ENCODE peak calls at places on chromosome 13, in seven cellular contexts. M is tibial nerve, L is HCT116, T is PC-3, Z is psoas muscle, J is cardiac muscle cell, P is fibroblast of lung. V is an unnamed sample.

GRCh38 chr13:27621366-27622101 is at the start of gene POLR1D:
- DNase-seq in P (peak; percentile 68), M (peak; percentile 59), T (peak; percentile 91), L (peak; percentile 77), J (peak; percentile 89), Z (peak; percentile 77), V (peak; percentile 67)

GRCh38 chr13:104648291-104648690 is 1582.1 kb upstream of the SLC10A2 start:
- DNase-seq in Z (no peak), T (no peak), J (no peak), M (no peak), L (no peak), P (no peak), V (no peak)

GRCh38 chr13:85816413-85816812 is 17.2 kb upstream of the SLITRK6 start:
- DNase-seq in M (no peak), T (peak; percentile 56), L (no peak), P (peak; percentile 35), Z (no peak), J (no peak), V (no peak)

GRCh38 chr13:73403362-73404150 is 344.8 kb downstream of the KLF5 start:
- DNase-seq in T (peak; percentile 29), P (no peak), M (no peak), L (no peak), Z (no peak), J (no peak), V (no peak)

GRCh38 chr13:34750078-34750703 is 191.9 kb upstream of the NBEA start:
- DNase-seq in P (no peak), T (no peak), L (no peak), J (peak; percentile 7), M (no peak), Z (no peak), V (peak; percentile 71)

GRCh38 chr13:66994097-66994496 is 236.0 kb downstream of the PCDH9 start:
- DNase-seq in L (no peak), P (peak; percentile 80), M (peak; percentile 45), Z (peak; percentile 51), T (no peak), J (peak; percentile 82), V (peak; percentile 76)

GRCh38 chr13:100789968-100790367 is 115.4 kb upstream of the TMTC4 start:
- DNase-seq in P (no peak), T (no peak), J (no peak), L (no peak), M (no peak), Z (no peak), V (no peak)

GRCh38 chr13:46612258-46612657 is 59.3 kb downstream of the LRCH1 start:
- DNase-seq in T (no peak), Z (no peak), P (no peak), L (no peak), J (no peak), M (no peak), V (no peak)

GRCh38 chr13:51585696-51586095 is 1.4 kb downstream of the WDFY2 start:
- DNase-seq in M (no peak), Z (no peak), T (peak; percentile 65), P (no peak), L (no peak), J (no peak), V (no peak)
- H3K4me3 ChIP-seq in M (peak overlapping the region; percentile 89), Z (peak overlapping the region; percentile 83), T (peak overlapping the region; percentile 90), P (peak overlapping the region; percentile 92), L (peak overlapping the region; percentile 75), J (peak overlapping the region; percentile 79), V (peak overlapping the region; percentile 63)

GRCh38 chr13:20588529-20589110 is 21.7 kb downstream of the IFT88 start:
- DNase-seq in P (no peak), Z (no peak), M (no peak), L (no peak), J (no peak), T (no peak), V (no peak)
- H3K27ac ChIP-seq in P (no peak overlapping the region), Z (no peak overlapping the region), M (no peak overlapping the region), L (no peak overlapping the region), J (no peak overlapping the region), T (no peak overlapping the region), V (no peak overlapping the region)

GRCh38 chr13:57030671-57031070 is 110.0 kb upstream of the PRR20A start:
- DNase-seq in M (no peak), P (no peak), L (no peak), T (no peak), Z (no peak), J (no peak), V (no peak)

DNA sequence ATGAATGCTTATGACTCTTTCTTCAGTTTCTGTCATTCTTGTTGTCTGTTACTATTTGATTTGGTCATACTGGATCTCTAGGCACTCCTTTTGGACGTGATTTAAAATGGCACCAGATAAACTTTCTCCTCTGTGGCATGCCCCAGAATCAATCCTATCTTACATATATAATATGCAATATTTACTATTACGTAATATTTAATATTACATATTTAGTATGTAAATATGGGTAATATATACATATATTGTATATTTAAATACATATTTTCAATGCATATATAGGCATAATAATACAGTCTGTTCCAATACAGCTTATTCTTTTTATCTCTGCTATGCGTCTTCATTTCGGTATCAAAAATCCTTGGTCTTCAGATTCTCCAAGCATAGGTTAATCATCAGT is 104.4 kb upstream of the PRR20A start:
- DNase-seq in J (no peak), P (no peak), Z (no peak), T (no peak), L (no peak), M (no peak), V (no peak)
- TF ChIP-seq CTCF in J (no peak), P (no peak), Z (no peak), T (no peak), L (no peak), M (no peak), V (no peak)

DNA sequence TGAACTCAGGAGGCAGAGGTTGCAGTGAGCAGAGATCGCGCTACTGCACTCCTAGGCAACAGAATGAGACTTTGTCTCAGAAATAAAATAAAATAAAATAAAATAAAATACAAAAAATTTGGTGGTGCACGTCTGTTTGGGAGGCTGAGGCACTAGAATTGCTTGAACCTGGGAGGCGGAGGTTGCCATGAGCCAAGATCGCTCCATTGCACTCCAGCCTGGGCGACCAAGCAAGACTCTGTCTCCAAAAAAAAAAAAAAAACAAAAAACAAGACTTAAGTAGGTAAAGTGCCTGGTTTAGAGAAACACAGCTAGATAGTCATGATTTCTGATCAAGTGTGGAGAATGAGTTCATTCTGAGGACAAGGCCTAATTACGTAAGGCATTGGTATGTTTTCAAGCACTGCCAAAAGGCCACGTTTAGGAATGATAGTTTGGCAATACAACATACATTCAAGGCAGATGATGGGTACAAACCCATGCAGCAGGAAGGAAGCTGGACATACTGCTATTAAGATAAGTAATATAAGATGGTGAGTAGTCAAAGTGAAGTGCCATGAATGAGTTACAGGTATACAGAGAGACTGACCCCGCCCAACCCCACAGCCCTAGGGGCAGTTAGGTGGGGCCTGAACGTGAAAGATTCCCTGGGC is 4.8 kb upstream of the UCHL3 start:
- DNase-seq in J (no peak), L (no peak), Z (no peak), P (peak; percentile 88), T (peak; percentile 28), M (no peak), V (no peak)
- H3K4me3 ChIP-seq in J (no peak overlapping the region), L (no peak overlapping the region), Z (no peak overlapping the region), P (no peak overlapping the region), T (no peak overlapping the region), M (no peak overlapping the region), V (no peak overlapping the region)

GRCh38 chr13:103101902-103102301 is 35.7 kb upstream of the SLC10A2 start:
- DNase-seq in T (no peak), J (peak; percentile 25), Z (no peak), P (no peak), M (no peak), L (no peak), V (no peak)
- H3K27ac ChIP-seq in T (no peak overlapping the region), J (peak overlapping the region; percentile 84), Z (no peak overlapping the region), P (no peak overlapping the region), M (no peak overlapping the region), L (no peak overlapping the region), V (no peak overlapping the region)

V was measured in right atrium auricular region.